ENCODE peak calls at places on chromosomes 2 and 18, in seven cellular contexts. K, Y, H, Q, F, O and U are unnamed samples.

GRCh38 chr2:201260302-201260800 is at the start of gene CASP8:
- DNase-seq in K (peak), Y (no peak), H (peak), Q (peak), F (peak), O (peak), U (peak)

GRCh38 chr2:51028829-51029228 is 3.1 kb downstream of the NRXN1 start:
- DNase-seq in K (no peak), Y (no peak), H (no peak), Q (no peak), F (no peak), O (no peak), U (no peak)

GRCh38 chr2:39737661-39738060 is 41.4 kb downstream of the THUMPD2 start:
- DNase-seq in K (no peak), Y (no peak), H (no peak), Q (no peak), F (no peak), O (no peak), U (no peak)

GRCh38 chr18:11992096-11992785 is 10.9 kb downstream of the IMPA2 start:
- DNase-seq in K (no peak), Y (no peak), H (no peak), Q (no peak), F (no peak), O (no peak), U (peak)

GRCh38 chr2:72883356-72883962 is 3.7 kb upstream of the SPR start:
- DNase-seq in K (no peak), Y (peak), H (no peak), Q (no peak), F (no peak), O (no peak), U (peak)

GRCh38 chr2:147663153-147663961 is 181.5 kb upstream of the ACVR2A start:
- DNase-seq in K (no peak), Y (no peak), H (peak), Q (no peak), F (no peak), O (no peak), U (no peak)

GRCh38 chr2:159076233-159076632 is 107.8 kb downstream of the TANC1 start:
- DNase-seq in K (no peak), Y (no peak), H (no peak), Q (no peak), F (no peak), O (no peak), U (no peak)

GRCh38 chr2:159399716-159400525 is 113.4 kb upstream of the WDSUB1 start:
- DNase-seq in K (no peak), Y (no peak), H (no peak), Q (no peak), F (no peak), O (no peak), U (no peak)

GRCh38 chr2:18578033-18578432 is 11.3 kb downstream of the NT5C1B start:
- DNase-seq in K (no peak), Y (no peak), H (no peak), Q (no peak), F (no peak), O (no peak), U (no peak)

GRCh38 chr2:42905341-42906114 is 113.1 kb upstream of the HAAO start:
- DNase-seq in K (no peak), Y (no peak), H (no peak), Q (no peak), F (no peak), O (no peak), U (no peak)

GRCh38 chr2:200310545-200310971 is 4.1 kb downstream of the SPATS2L start:
- DNase-seq in K (no peak), Y (no peak), H (no peak), Q (no peak), F (no peak), O (no peak), U (no peak)

GRCh38 chr2:105243961-105244360 is 2.4 kb downstream of the GPR45 start:
- DNase-seq in K (no peak), Y (peak), H (no peak), Q (no peak), F (no peak), O (no peak), U (no peak)

GRCh38 chr2:159249955-159250723 is 36.4 kb downstream of the WDSUB1 start:
- DNase-seq in K (no peak), Y (no peak), H (no peak), Q (no peak), F (no peak), O (no peak), U (peak)